ENCODE peak calls at places on chromosomes 1 and 21, in seven cellular contexts. U, F, N, K, E, P and V are unnamed samples.

GRCh38 chr1:32180186-32181060 is 948 bp downstream of the TXLNA start:
- DNase-seq in U (no peak), F (peak; percentile 88), N (no peak), K (no peak), E (peak; percentile 73), P (no peak), V (peak; percentile 87)

GRCh38 chr1:165862448-165862847 is 35.0 kb downstream of the UCK2 start:
- DNase-seq in U (no peak), F (no peak), N (no peak), K (no peak), E (no peak), P (no peak), V (no peak)

GRCh38 chr1:183633676-183634343 is 1.8 kb downstream of the ARPC5 start:
- DNase-seq in U (no peak), F (no peak), N (no peak), K (peak; percentile 56), E (no peak), P (no peak), V (peak; percentile 54)

GRCh38 chr1:183702087-183702812 is 49.1 kb upstream of the APOBEC4 start:
- DNase-seq in U (no peak), F (no peak), N (no peak), K (no peak), E (no peak), P (no peak), V (no peak)

GRCh38 chr1:4794020-4794780 is 139.8 kb downstream of the AJAP1 start:
- DNase-seq in U (no peak), F (no peak), N (no peak), K (no peak), E (no peak), P (no peak), V (no peak)

GRCh38 chr1:88661188-88661587 is 22.9 kb upstream of the PKN2 start:
- DNase-seq in U (no peak), F (no peak), N (no peak), K (no peak), E (no peak), P (no peak), V (peak; percentile 21)

GRCh38 chr1:235500971-235501540 is 3.2 kb downstream of the B3GALNT2 start:
- DNase-seq in U (no peak), F (no peak), N (no peak), K (no peak), E (no peak), P (no peak), V (no peak)

GRCh38 chr1:152458384-152459185 is 44.5 kb upstream of the CRNN start:
- DNase-seq in U (peak; percentile 63), F (peak; percentile 83), N (no peak), K (peak; percentile 71), E (peak; percentile 67), P (no peak), V (peak; percentile 52)

GRCh38 chr1:197913495-197914276 is 3.5 kb upstream of the LHX9 start:
- DNase-seq in U (no peak), F (no peak), N (no peak), K (no peak), E (no peak), P (no peak), V (peak; percentile 17)

GRCh38 chr1:172980456-172980855 is 70.3 kb downstream of the TNFSF18 start:
- DNase-seq in U (no peak), F (no peak), N (no peak), K (no peak), E (no peak), P (no peak), V (no peak)

GRCh38 chr1:101128211-101128727 is 102.7 kb upstream of the DPH5 start:
- DNase-seq in U (peak; percentile 12), F (no peak), N (no peak), K (no peak), E (no peak), P (no peak), V (no peak)

GRCh38 chr1:163796394-163796821 is 474.7 kb downstream of the NUF2 start:
- DNase-seq in U (no peak), F (no peak), N (no peak), K (peak; percentile 36), E (no peak), P (no peak), V (no peak)

GRCh38 chr21:46063227-46063626 is 34.7 kb upstream of the COL6A2 start:
- DNase-seq in U (no peak), F (no peak), N (no peak), K (no peak), E (no peak), P (no peak), V (peak; percentile 15)

GRCh38 chr1:56435434-56436337 is 143.7 kb downstream of the PLPP3 start:
- DNase-seq in U (no peak), F (no peak), N (no peak), K (no peak), E (no peak), P (no peak), V (no peak)

GRCh38 chr1:83857108-83857507 is 141.8 kb downstream of the TTLL7 start:
- DNase-seq in U (no peak), F (no peak), N (no peak), K (no peak), E (no peak), P (no peak), V (no peak)

GRCh38 chr1:110606784-110607662 is 865 bp upstream of the KCNA2 start:
- DNase-seq in U (no peak), F (no peak), N (no peak), K (no peak), E (no peak), P (peak; percentile 34), V (peak; percentile 82)

GRCh38 chr1:209527372-209527771 is 56.1 kb upstream of the CAMK1G start:
- DNase-seq in U (no peak), F (no peak), N (no peak), K (no peak), E (no peak), P (no peak), V (no peak)

GRCh38 chr1:47532831-47533175 is 95.0 kb downstream of the FOXD2 start:
- DNase-seq in U (no peak), F (no peak), N (no peak), K (no peak), E (no peak), P (no peak), V (no peak)

GRCh38 chr1:154863702-154864174 is 6.3 kb downstream of the KCNN3 start:
- DNase-seq in U (no peak), F (no peak), N (no peak), K (peak; percentile 41), E (no peak), P (no peak), V (peak; percentile 88)

GRCh38 chr1:234214129-234214910 is 158.9 kb upstream of the COA6 start:
- DNase-seq in U (no peak), F (peak; percentile 85), N (no peak), K (no peak), E (peak; percentile 78), P (no peak), V (peak; percentile 83)

GRCh38 chr1:182735343-182735742 is 51.0 kb upstream of the RGS8 start:
- DNase-seq in U (no peak), F (no peak), N (no peak), K (no peak), E (no peak), P (no peak), V (no peak)

DNA sequence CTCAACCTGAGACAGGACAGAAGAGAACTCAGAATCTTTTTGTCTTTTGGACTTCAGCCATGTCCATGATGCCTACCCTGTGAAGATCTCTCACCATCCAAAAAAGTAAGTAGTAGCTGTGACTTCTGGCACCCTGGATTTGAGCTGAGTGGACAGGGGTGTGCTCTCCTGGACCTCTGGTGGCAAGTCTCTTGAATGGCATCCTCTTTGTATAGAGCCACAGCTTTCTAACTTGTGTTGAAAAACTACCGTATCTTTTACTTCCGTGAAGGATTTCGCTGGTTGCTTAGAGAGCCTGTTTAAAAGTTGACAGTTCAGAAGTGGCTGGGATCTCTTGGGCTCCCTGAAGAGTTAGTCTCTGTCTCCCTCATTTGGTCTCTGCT is 1.8 kb downstream of the MFN2 start:
- DNase-seq in U (no peak), F (no peak), N (no peak), K (no peak), E (no peak), P (no peak), V (no peak)
- H3K4me3 ChIP-seq in U (no peak overlapping the region), F (no peak overlapping the region), N (no peak overlapping the region), K (peak overlapping the region; percentile 99), E (no peak overlapping the region), P (peak overlapping the region; percentile 4), V (no peak overlapping the region)

GRCh38 chr1:203726417-203726867 is 38.5 kb upstream of the LAX1 start:
- DNase-seq in U (no peak), F (no peak), N (no peak), K (no peak), E (no peak), P (no peak), V (no peak)
- H3K36me3 ChIP-seq in U (peaks cover 81% of the 10 kb centered on the region), F (peaks cover 41% of the 10 kb centered on the region), N (peaks cover 100% of the 10 kb centered on the region), K (no peaks in the 10 kb centered on the region), E (peaks cover 98% of the 10 kb centered on the region), P (peaks cover 42% of the 10 kb centered on the region), V (peaks cover 4% of the 10 kb centered on the region)

DNA sequence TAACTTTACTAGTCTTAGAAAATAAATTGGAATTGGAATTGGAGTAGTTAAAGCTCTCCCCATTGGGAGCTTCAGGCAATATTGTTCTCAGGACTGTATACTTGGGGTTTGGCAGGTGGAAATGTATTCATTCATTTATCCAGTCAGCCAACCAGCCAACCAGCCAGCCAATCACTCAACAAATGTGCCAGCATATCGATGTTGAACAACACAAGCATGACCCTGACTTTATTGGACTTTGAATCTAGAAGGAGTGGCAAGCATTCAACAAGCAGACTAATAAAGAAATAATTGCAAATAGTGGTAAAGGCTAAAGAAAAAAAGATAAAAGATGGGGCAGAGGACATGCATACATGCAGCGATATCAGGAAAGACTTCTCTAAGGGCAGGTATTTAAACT is 55.5 kb upstream of the ZC3H11B start:
- DNase-seq in U (no peak), F (no peak), N (no peak), K (no peak), E (no peak), P (no peak), V (no peak)
- H3K27me3 ChIP-seq in U (no peaks in the 10 kb centered on the region), F (no peaks in the 10 kb centered on the region), N (no peaks in the 10 kb centered on the region), K (no peaks in the 10 kb centered on the region), E (no peaks in the 10 kb centered on the region), P (no peaks in the 10 kb centered on the region), V (no peaks in the 10 kb centered on the region)

DNA sequence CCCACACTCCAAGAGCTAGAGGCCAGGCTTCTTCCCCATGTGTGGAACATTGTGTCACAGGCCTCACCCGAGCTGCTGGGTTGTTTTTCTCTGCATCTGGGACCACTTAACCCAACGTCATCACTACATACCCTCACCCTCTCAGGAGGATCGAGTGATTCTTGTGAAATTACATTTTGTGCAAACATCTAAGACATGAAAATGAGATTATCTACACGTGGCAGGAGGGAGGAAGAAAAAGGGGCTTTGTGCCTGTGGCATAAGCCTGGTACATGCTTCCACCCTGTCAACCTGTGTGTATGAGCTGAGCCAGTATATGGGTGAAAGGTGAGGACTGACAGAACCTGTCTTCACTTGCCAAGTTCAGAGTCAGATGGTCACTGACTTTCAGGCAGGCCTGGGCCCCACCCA is 1.6 kb downstream of the CPT2 start:
- DNase-seq in U (no peak), F (no peak), N (no peak), K (no peak), E (no peak), P (no peak), V (no peak)
- H3K4me3 ChIP-seq in U (no peak overlapping the region), F (no peak overlapping the region), N (no peak overlapping the region), K (no peak overlapping the region), E (peak overlapping the region; percentile 93), P (no peak overlapping the region), V (no peak overlapping the region)

DNA sequence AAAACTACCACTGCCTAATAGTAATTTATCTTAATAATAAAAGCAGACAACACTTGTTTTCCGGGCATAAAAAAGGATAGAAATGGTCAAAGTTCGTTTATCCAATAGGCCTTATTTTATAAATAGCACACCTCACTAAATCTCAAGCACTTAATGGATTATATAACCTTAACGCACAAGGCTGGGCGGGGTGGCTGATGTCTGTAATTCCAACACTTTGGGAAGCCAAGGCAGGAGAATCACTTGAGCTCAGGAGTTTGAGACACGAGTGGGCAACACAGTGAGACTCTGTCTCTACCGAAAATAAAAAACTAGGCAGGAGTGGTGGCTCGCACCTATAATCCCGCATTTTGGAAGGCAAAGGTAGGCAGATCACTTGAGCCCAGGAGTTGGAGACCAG is 12.4 kb downstream of the EIF4G3 start:
- DNase-seq in U (no peak), F (no peak), N (no peak), K (no peak), E (no peak), P (no peak), V (no peak)
- H3K36me3 ChIP-seq in U (no peaks in the 10 kb centered on the region), F (peaks cover 6% of the 10 kb centered on the region), N (peaks cover 61% of the 10 kb centered on the region), K (no peaks in the 10 kb centered on the region), E (peaks cover 25% of the 10 kb centered on the region), P (peaks cover 61% of the 10 kb centered on the region), V (peaks cover 2% of the 10 kb centered on the region)